ENCODE peak calls at places on chromosomes 1 and 21, in six cellular contexts. One of them, this sample, is unnamed.

GRCh38 chr1:234973426-234974250 is 155.0 kb downstream of the TOMM20 start:
- DNase-seq in Peyer's patch: peak; percentile 86
- DNase-seq in A549: no peak
- DNase-seq in GM20000: no peak
- DNase-seq in prostate gland: peak; percentile 43
- DNase-seq in cardiac muscle cell: no peak
- DNase-seq in this sample: no peak

GRCh38 chr1:46077669-46078068 is 54.8 kb downstream of the PIK3R3 start:
- DNase-seq in Peyer's patch: no peak
- DNase-seq in GM20000: no peak
- DNase-seq in prostate gland: no peak
- DNase-seq in cardiac muscle cell: no peak
- DNase-seq in A549: no peak
- DNase-seq in this sample: peak; percentile 3

GRCh38 chr1:115710859-115711624 is 57.5 kb downstream of the CASQ2 start:
- DNase-seq in GM20000: no peak
- DNase-seq in prostate gland: peak; percentile 79
- DNase-seq in Peyer's patch: no peak
- DNase-seq in cardiac muscle cell: no peak
- DNase-seq in A549: no peak
- DNase-seq in this sample: no peak

GRCh38 chr1:169236143-169236542 is 129.7 kb downstream of the ATP1B1 start:
- DNase-seq in GM20000: no peak
- DNase-seq in cardiac muscle cell: peak; percentile 40
- DNase-seq in prostate gland: no peak
- DNase-seq in Peyer's patch: no peak
- DNase-seq in A549: no peak
- DNase-seq in this sample: no peak

GRCh38 chr1:223390618-223391017 is 2.6 kb upstream of the CCDC185 start:
- DNase-seq in Peyer's patch: no peak
- DNase-seq in A549: no peak
- DNase-seq in GM20000: no peak
- DNase-seq in prostate gland: no peak
- DNase-seq in cardiac muscle cell: no peak
- DNase-seq in this sample: no peak

GRCh38 chr1:21325731-21326387 is 35.6 kb upstream of the ECE1 start:
- DNase-seq in cardiac muscle cell: no peak
- DNase-seq in A549: no peak
- DNase-seq in Peyer's patch: no peak
- DNase-seq in GM20000: no peak
- DNase-seq in prostate gland: no peak
- DNase-seq in this sample: no peak

GRCh38 chr1:5878938-5879337 is 113.3 kb downstream of the NPHP4 start:
- DNase-seq in prostate gland: no peak
- DNase-seq in cardiac muscle cell: no peak
- DNase-seq in A549: no peak
- DNase-seq in GM20000: no peak
- DNase-seq in Peyer's patch: no peak
- DNase-seq in this sample: no peak

GRCh38 chr1:66374561-66375111 is 159.3 kb upstream of the SGIP1 start:
- DNase-seq in GM20000: peak; percentile 49
- DNase-seq in Peyer's patch: no peak
- DNase-seq in cardiac muscle cell: peak; percentile 73
- DNase-seq in A549: no peak
- DNase-seq in prostate gland: no peak
- DNase-seq in this sample: peak; percentile 71

GRCh38 chr1:56073614-56074356 is 505.6 kb downstream of the PLPP3 start:
- DNase-seq in A549: no peak
- DNase-seq in cardiac muscle cell: peak; percentile 92
- DNase-seq in GM20000: no peak
- DNase-seq in Peyer's patch: peak; percentile 72
- DNase-seq in prostate gland: peak; percentile 8
- DNase-seq in this sample: peak; percentile 98

GRCh38 chr1:221350091-221350490 is 391.8 kb downstream of the DUSP10 start:
- DNase-seq in cardiac muscle cell: no peak
- DNase-seq in GM20000: no peak
- DNase-seq in A549: no peak
- DNase-seq in Peyer's patch: no peak
- DNase-seq in prostate gland: no peak
- DNase-seq in this sample: no peak

GRCh38 chr1:19029191-19030085 is 73.0 kb upstream of the IFFO2 start:
- DNase-seq in Peyer's patch: peak; percentile 42
- DNase-seq in cardiac muscle cell: peak; percentile 37
- DNase-seq in prostate gland: no peak
- DNase-seq in A549: no peak
- DNase-seq in GM20000: no peak
- DNase-seq in this sample: no peak

GRCh38 chr1:95396557-95396956 is 162.5 kb downstream of the RWDD3 start:
- DNase-seq in prostate gland: no peak
- DNase-seq in cardiac muscle cell: no peak
- DNase-seq in A549: no peak
- DNase-seq in GM20000: no peak
- DNase-seq in Peyer's patch: no peak
- DNase-seq in this sample: no peak

GRCh38 chr1:30378991-30379581 is 344.3 kb downstream of the MATN1 start:
- DNase-seq in Peyer's patch: no peak
- DNase-seq in prostate gland: no peak
- DNase-seq in cardiac muscle cell: peak; percentile 96
- DNase-seq in A549: no peak
- DNase-seq in GM20000: no peak
- DNase-seq in this sample: peak; percentile 47

GRCh38 chr1:110035236-110035752 is 870 bp downstream of the STRIP1 start:
- DNase-seq in A549: no peak
- DNase-seq in Peyer's patch: no peak
- DNase-seq in prostate gland: no peak
- DNase-seq in GM20000: no peak
- DNase-seq in cardiac muscle cell: no peak
- DNase-seq in this sample: no peak

GRCh38 chr1:10459185-10459584 is 9.4 kb downstream of the CORT start:
- DNase-seq in Peyer's patch: no peak
- DNase-seq in GM20000: no peak
- DNase-seq in A549: peak; percentile 33
- DNase-seq in prostate gland: peak; percentile 21
- DNase-seq in cardiac muscle cell: peak; percentile 86
- DNase-seq in this sample: peak; percentile 29

GRCh38 chr1:44366576-44366975 is 11.5 kb upstream of the ERI3 start:
- DNase-seq in cardiac muscle cell: no peak
- DNase-seq in prostate gland: no peak
- DNase-seq in Peyer's patch: no peak
- DNase-seq in GM20000: no peak
- DNase-seq in A549: no peak
- DNase-seq in this sample: no peak

GRCh38 chr1:116722016-116722838 is 32.0 kb upstream of the CD2 start:
- DNase-seq in A549: no peak
- DNase-seq in Peyer's patch: peak; percentile 71
- DNase-seq in prostate gland: no peak
- DNase-seq in GM20000: no peak
- DNase-seq in cardiac muscle cell: no peak
- DNase-seq in this sample: no peak

DNA sequence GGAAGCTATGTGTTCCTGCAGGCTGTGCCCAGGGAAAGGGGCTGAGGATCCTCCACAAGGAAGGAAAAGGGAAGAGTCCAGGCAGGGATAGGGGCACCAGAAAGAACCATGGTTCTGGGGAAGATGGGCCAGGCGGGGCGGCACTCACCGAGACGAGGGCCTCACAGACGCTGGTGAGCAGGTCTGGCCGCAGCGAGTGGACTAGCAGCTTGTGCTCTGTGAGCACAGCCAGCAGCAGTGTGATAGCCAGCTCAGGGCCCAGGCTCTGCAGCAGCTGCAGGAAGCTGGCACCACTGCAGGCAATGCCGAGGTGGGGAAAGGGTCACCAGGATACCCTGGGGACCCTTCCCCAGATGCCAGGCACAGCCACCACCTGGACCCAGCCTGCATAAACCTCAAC is 5.8 kb downstream of the DENND4B start:
- DNase-seq in A549: no peak
- DNase-seq in GM20000: no peak
- DNase-seq in prostate gland: no peak
- DNase-seq in Peyer's patch: no peak
- DNase-seq in cardiac muscle cell: no peak
- DNase-seq in this sample: no peak
- TF ChIP-seq CTCF in A549: no peak
- TF ChIP-seq CTCF in GM20000: no peak
- TF ChIP-seq CTCF in prostate gland: no peak
- TF ChIP-seq CTCF in Peyer's patch: no peak
- TF ChIP-seq CTCF in cardiac muscle cell: no peak
- TF ChIP-seq CTCF in this sample: no peak

GRCh38 chr1:68819190-68819829 is 322.4 kb upstream of the DEPDC1 start:
- DNase-seq in prostate gland: no peak
- DNase-seq in A549: peak; percentile 2
- DNase-seq in Peyer's patch: no peak
- DNase-seq in cardiac muscle cell: peak; percentile 40
- DNase-seq in GM20000: peak; percentile 22
- DNase-seq in this sample: no peak
- TF ChIP-seq CTCF in prostate gland: no peak
- TF ChIP-seq CTCF in A549: no peak
- TF ChIP-seq CTCF in Peyer's patch: no peak
- TF ChIP-seq CTCF in cardiac muscle cell: peak; percentile 55
- TF ChIP-seq CTCF in GM20000: no peak
- TF ChIP-seq CTCF in this sample: peak; percentile 66

GRCh38 chr1:154937051-154937987 is 800 bp upstream of the PMVK start:
- DNase-seq in GM20000: peak; percentile 86
- DNase-seq in cardiac muscle cell: peak; percentile 98
- DNase-seq in Peyer's patch: peak; percentile 94
- DNase-seq in prostate gland: peak; percentile 87
- DNase-seq in A549: peak; percentile 94
- DNase-seq in this sample: peak; percentile 93
- TF ChIP-seq CTCF in GM20000: no peak
- TF ChIP-seq CTCF in cardiac muscle cell: peak; percentile 37
- TF ChIP-seq CTCF in Peyer's patch: peak; percentile 45
- TF ChIP-seq CTCF in prostate gland: peak; percentile 37
- TF ChIP-seq CTCF in A549: no peak
- TF ChIP-seq CTCF in this sample: peak; percentile 15

GRCh38 chr1:42157667-42158066 is 4.5 kb downstream of the GUCA2B start:
- DNase-seq in GM20000: no peak
- DNase-seq in cardiac muscle cell: no peak
- DNase-seq in Peyer's patch: no peak
- DNase-seq in A549: no peak
- DNase-seq in prostate gland: no peak
- DNase-seq in this sample: no peak
- TF ChIP-seq CTCF in GM20000: no peak
- TF ChIP-seq CTCF in cardiac muscle cell: no peak
- TF ChIP-seq CTCF in Peyer's patch: no peak
- TF ChIP-seq CTCF in A549: no peak
- TF ChIP-seq CTCF in prostate gland: no peak
- TF ChIP-seq CTCF in this sample: no peak

GRCh38 chr1:232508161-232508661 is 121.7 kb downstream of the SIPA1L2 start:
- DNase-seq in cardiac muscle cell: no peak
- DNase-seq in A549: no peak
- DNase-seq in Peyer's patch: no peak
- DNase-seq in GM20000: no peak
- DNase-seq in prostate gland: no peak
- DNase-seq in this sample: no peak
- TF ChIP-seq CTCF in cardiac muscle cell: no peak
- TF ChIP-seq CTCF in A549: no peak
- TF ChIP-seq CTCF in Peyer's patch: no peak
- TF ChIP-seq CTCF in GM20000: no peak
- TF ChIP-seq CTCF in prostate gland: no peak
- TF ChIP-seq CTCF in this sample: no peak

DNA sequence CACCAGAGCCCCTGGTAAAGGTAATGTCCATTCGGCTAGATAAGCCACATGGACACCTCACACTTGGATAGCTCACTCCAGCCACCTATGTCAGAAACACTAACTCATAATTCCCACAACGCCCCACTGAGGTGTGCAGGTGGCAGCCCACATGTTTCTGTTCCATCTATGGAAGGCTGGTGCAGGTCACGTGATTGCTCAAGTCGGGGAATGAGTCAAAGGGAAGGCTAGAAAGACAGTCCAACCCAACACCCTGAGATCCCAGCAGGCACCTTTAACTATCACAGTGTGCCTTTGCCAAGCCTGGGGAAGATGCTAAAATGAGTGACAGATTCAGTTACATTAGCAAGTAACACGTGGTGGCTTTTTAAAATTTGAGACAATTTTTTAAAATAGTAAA is 45.3 kb upstream of the KCNE1 start:
- DNase-seq in prostate gland: no peak
- DNase-seq in GM20000: no peak
- DNase-seq in A549: no peak
- DNase-seq in Peyer's patch: no peak
- DNase-seq in cardiac muscle cell: no peak
- DNase-seq in this sample: no peak
- TF ChIP-seq CTCF in prostate gland: no peak
- TF ChIP-seq CTCF in GM20000: no peak
- TF ChIP-seq CTCF in A549: no peak
- TF ChIP-seq CTCF in Peyer's patch: no peak
- TF ChIP-seq CTCF in cardiac muscle cell: no peak
- TF ChIP-seq CTCF in this sample: no peak

DNA sequence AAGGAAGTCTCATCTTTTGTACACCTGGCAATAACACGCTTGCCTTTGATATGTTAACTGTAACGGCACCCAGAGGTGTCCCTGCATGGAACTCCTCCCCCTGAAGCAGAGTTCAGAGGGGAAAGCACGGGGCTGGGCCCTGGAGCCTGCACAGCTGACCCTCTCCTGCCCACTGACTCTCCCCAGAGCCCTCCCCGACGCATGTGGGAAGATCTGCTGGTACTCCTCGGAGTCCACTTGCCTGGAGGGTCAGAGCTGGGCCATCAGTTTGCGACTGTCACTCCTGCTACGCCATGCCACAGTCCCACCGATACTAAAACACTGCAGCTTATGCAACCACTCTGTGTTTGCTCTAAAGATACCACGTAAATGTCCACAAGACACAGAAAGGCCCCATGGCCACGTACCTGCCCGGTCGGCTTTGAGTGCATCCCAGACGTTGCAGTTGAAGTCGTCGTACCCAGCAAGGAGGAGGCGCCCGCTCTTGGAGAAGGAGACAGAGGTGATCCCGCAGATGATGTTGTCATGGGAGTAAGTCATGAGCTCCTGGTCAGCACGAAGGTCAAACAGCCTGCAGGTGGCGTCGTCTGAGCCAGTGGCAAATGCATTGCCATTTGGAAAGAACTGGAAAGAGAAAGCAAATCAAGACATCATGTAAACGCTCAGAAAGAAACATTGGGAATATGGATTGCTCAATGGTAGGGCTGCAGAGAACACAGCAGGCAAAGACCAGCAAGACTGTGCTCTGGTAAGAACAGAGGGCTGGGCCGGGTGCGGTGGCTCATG is 10.6 kb upstream of the NADK start:
- DNase-seq in Peyer's patch: peak; percentile 64
- DNase-seq in A549: peak; percentile 28
- DNase-seq in cardiac muscle cell: peak; percentile 56
- DNase-seq in prostate gland: no peak
- DNase-seq in GM20000: no peak
- DNase-seq in this sample: no peak
- TF ChIP-seq CTCF in Peyer's patch: no peak
- TF ChIP-seq CTCF in A549: no peak
- TF ChIP-seq CTCF in cardiac muscle cell: peak; percentile 44
- TF ChIP-seq CTCF in prostate gland: peak; percentile 17
- TF ChIP-seq CTCF in GM20000: peak; percentile 28
- TF ChIP-seq CTCF in this sample: peak; percentile 34

This sample was measured in AG09319.